ENCODE peak calls at places on chromosome 19, in six cellular contexts. One of them, this sample, is unnamed.
A peak's percentile ranks its signal among the peaks of the same experiment; 100 is the strongest.

GRCh38 chr19:17972230-17972629 is 5.3 kb downstream of the KCNN1 start:
- DNase-seq in breast epithelium: no peak
- DNase-seq in HT1080: no peak
- DNase-seq in GM18507: no peak
- DNase-seq in stimulated activated CD4-positive, alpha-beta T cell treated with anti-CD3 and anti-CD28 coated beads, Interleukin-1b, Interleukin-23, amount 100 ng/mL, for 24 hours: no peak
- DNase-seq in activated naive CD8-positive, alpha-beta T cell treated with anti-CD3 and anti-CD28 coated beads, Interleukin-2, amount 50 U/mL, for 16 hours: no peak
- DNase-seq in this sample: no peak

GRCh38 chr19:16470911-16471811 is 609 bp downstream of the EPS15L1 start:
- DNase-seq in GM18507: no peak
- DNase-seq in HT1080: peak; percentile 20
- DNase-seq in activated naive CD8-positive, alpha-beta T cell treated with anti-CD3 and anti-CD28 coated beads, Interleukin-2, amount 50 U/mL, for 16 hours: no peak
- DNase-seq in stimulated activated CD4-positive, alpha-beta T cell treated with anti-CD3 and anti-CD28 coated beads, Interleukin-1b, Interleukin-23, amount 100 ng/mL, for 24 hours: no peak
- DNase-seq in breast epithelium: no peak
- DNase-seq in this sample: peak; percentile 37

GRCh38 chr19:892243-892996 is 567 bp downstream of the MED16 start:
- DNase-seq in stimulated activated CD4-positive, alpha-beta T cell treated with anti-CD3 and anti-CD28 coated beads, Interleukin-1b, Interleukin-23, amount 100 ng/mL, for 24 hours: no peak
- DNase-seq in HT1080: no peak
- DNase-seq in GM18507: no peak
- DNase-seq in activated naive CD8-positive, alpha-beta T cell treated with anti-CD3 and anti-CD28 coated beads, Interleukin-2, amount 50 U/mL, for 16 hours: no peak
- DNase-seq in breast epithelium: no peak
- DNase-seq in this sample: no peak

GRCh38 chr19:41161903-41162302 is 31.1 kb upstream of the CYP2S1 start:
- DNase-seq in stimulated activated CD4-positive, alpha-beta T cell treated with anti-CD3 and anti-CD28 coated beads, Interleukin-1b, Interleukin-23, amount 100 ng/mL, for 24 hours: no peak
- DNase-seq in breast epithelium: no peak
- DNase-seq in activated naive CD8-positive, alpha-beta T cell treated with anti-CD3 and anti-CD28 coated beads, Interleukin-2, amount 50 U/mL, for 16 hours: no peak
- DNase-seq in HT1080: peak; percentile 30
- DNase-seq in GM18507: no peak
- DNase-seq in this sample: no peak

GRCh38 chr19:18848860-18849661 is 17.3 kb downstream of the UPF1 start:
- DNase-seq in GM18507: no peak
- DNase-seq in HT1080: no peak
- DNase-seq in breast epithelium: no peak
- DNase-seq in activated naive CD8-positive, alpha-beta T cell treated with anti-CD3 and anti-CD28 coated beads, Interleukin-2, amount 50 U/mL, for 16 hours: no peak
- DNase-seq in stimulated activated CD4-positive, alpha-beta T cell treated with anti-CD3 and anti-CD28 coated beads, Interleukin-1b, Interleukin-23, amount 100 ng/mL, for 24 hours: no peak
- DNase-seq in this sample: no peak

GRCh38 chr19:9801976-9802375 is 16.9 kb downstream of the FBXL12 start:
- DNase-seq in breast epithelium: no peak
- DNase-seq in GM18507: no peak
- DNase-seq in stimulated activated CD4-positive, alpha-beta T cell treated with anti-CD3 and anti-CD28 coated beads, Interleukin-1b, Interleukin-23, amount 100 ng/mL, for 24 hours: no peak
- DNase-seq in activated naive CD8-positive, alpha-beta T cell treated with anti-CD3 and anti-CD28 coated beads, Interleukin-2, amount 50 U/mL, for 16 hours: no peak
- DNase-seq in HT1080: no peak
- DNase-seq in this sample: no peak

GRCh38 chr19:58569191-58569942 is 3.8 kb downstream of the MZF1 start:
- DNase-seq in HT1080: no peak
- DNase-seq in breast epithelium: peak; percentile 14
- DNase-seq in stimulated activated CD4-positive, alpha-beta T cell treated with anti-CD3 and anti-CD28 coated beads, Interleukin-1b, Interleukin-23, amount 100 ng/mL, for 24 hours: no peak
- DNase-seq in GM18507: no peak
- DNase-seq in activated naive CD8-positive, alpha-beta T cell treated with anti-CD3 and anti-CD28 coated beads, Interleukin-2, amount 50 U/mL, for 16 hours: no peak
- DNase-seq in this sample: no peak

GRCh38 chr19:45446944-45447343 is 20.9 kb upstream of the FOSB start:
- DNase-seq in activated naive CD8-positive, alpha-beta T cell treated with anti-CD3 and anti-CD28 coated beads, Interleukin-2, amount 50 U/mL, for 16 hours: no peak
- DNase-seq in breast epithelium: no peak
- DNase-seq in GM18507: no peak
- DNase-seq in stimulated activated CD4-positive, alpha-beta T cell treated with anti-CD3 and anti-CD28 coated beads, Interleukin-1b, Interleukin-23, amount 100 ng/mL, for 24 hours: no peak
- DNase-seq in HT1080: no peak
- DNase-seq in this sample: no peak

GRCh38 chr19:5953034-5953589 is 24.8 kb downstream of the RANBP3 start:
- DNase-seq in breast epithelium: no peak
- DNase-seq in HT1080: no peak
- DNase-seq in activated naive CD8-positive, alpha-beta T cell treated with anti-CD3 and anti-CD28 coated beads, Interleukin-2, amount 50 U/mL, for 16 hours: no peak
- DNase-seq in GM18507: no peak
- DNase-seq in stimulated activated CD4-positive, alpha-beta T cell treated with anti-CD3 and anti-CD28 coated beads, Interleukin-1b, Interleukin-23, amount 100 ng/mL, for 24 hours: no peak
- DNase-seq in this sample: no peak

GRCh38 chr19:3833578-3834348 is 35.1 kb downstream of the ZFR2 start:
- DNase-seq in breast epithelium: no peak
- DNase-seq in GM18507: no peak
- DNase-seq in stimulated activated CD4-positive, alpha-beta T cell treated with anti-CD3 and anti-CD28 coated beads, Interleukin-1b, Interleukin-23, amount 100 ng/mL, for 24 hours: no peak
- DNase-seq in activated naive CD8-positive, alpha-beta T cell treated with anti-CD3 and anti-CD28 coated beads, Interleukin-2, amount 50 U/mL, for 16 hours: no peak
- DNase-seq in HT1080: no peak
- DNase-seq in this sample: no peak

GRCh38 chr19:40154121-40154680 is 37.0 kb upstream of the MAP3K10 start:
- DNase-seq in activated naive CD8-positive, alpha-beta T cell treated with anti-CD3 and anti-CD28 coated beads, Interleukin-2, amount 50 U/mL, for 16 hours: no peak
- DNase-seq in GM18507: no peak
- DNase-seq in stimulated activated CD4-positive, alpha-beta T cell treated with anti-CD3 and anti-CD28 coated beads, Interleukin-1b, Interleukin-23, amount 100 ng/mL, for 24 hours: no peak
- DNase-seq in breast epithelium: no peak
- DNase-seq in HT1080: no peak
- DNase-seq in this sample: no peak

GRCh38 chr19:19488041-19488874 is 27.1 kb downstream of the TSSK6 start:
- DNase-seq in HT1080: no peak
- DNase-seq in GM18507: no peak
- DNase-seq in breast epithelium: no peak
- DNase-seq in stimulated activated CD4-positive, alpha-beta T cell treated with anti-CD3 and anti-CD28 coated beads, Interleukin-1b, Interleukin-23, amount 100 ng/mL, for 24 hours: no peak
- DNase-seq in activated naive CD8-positive, alpha-beta T cell treated with anti-CD3 and anti-CD28 coated beads, Interleukin-2, amount 50 U/mL, for 16 hours: no peak
- DNase-seq in this sample: no peak

GRCh38 chr19:4493929-4494690 is 22.0 kb downstream of the HDGFL2 start:
- DNase-seq in activated naive CD8-positive, alpha-beta T cell treated with anti-CD3 and anti-CD28 coated beads, Interleukin-2, amount 50 U/mL, for 16 hours: no peak
- DNase-seq in stimulated activated CD4-positive, alpha-beta T cell treated with anti-CD3 and anti-CD28 coated beads, Interleukin-1b, Interleukin-23, amount 100 ng/mL, for 24 hours: no peak
- DNase-seq in GM18507: no peak
- DNase-seq in HT1080: no peak
- DNase-seq in breast epithelium: no peak
- DNase-seq in this sample: no peak

GRCh38 chr19:14672043-14672872 is 2.4 kb downstream of the ADGRE3 start:
- DNase-seq in GM18507: no peak
- DNase-seq in activated naive CD8-positive, alpha-beta T cell treated with anti-CD3 and anti-CD28 coated beads, Interleukin-2, amount 50 U/mL, for 16 hours: no peak
- DNase-seq in HT1080: no peak
- DNase-seq in breast epithelium: no peak
- DNase-seq in stimulated activated CD4-positive, alpha-beta T cell treated with anti-CD3 and anti-CD28 coated beads, Interleukin-1b, Interleukin-23, amount 100 ng/mL, for 24 hours: no peak
- DNase-seq in this sample: no peak

GRCh38 chr19:17948474-17948966 is 15.7 kb downstream of the CCDC124 start:
- DNase-seq in activated naive CD8-positive, alpha-beta T cell treated with anti-CD3 and anti-CD28 coated beads, Interleukin-2, amount 50 U/mL, for 16 hours: no peak
- DNase-seq in breast epithelium: no peak
- DNase-seq in HT1080: no peak
- DNase-seq in stimulated activated CD4-positive, alpha-beta T cell treated with anti-CD3 and anti-CD28 coated beads, Interleukin-1b, Interleukin-23, amount 100 ng/mL, for 24 hours: no peak
- DNase-seq in GM18507: no peak
- DNase-seq in this sample: no peak

GRCh38 chr19:33948651-33949335 is 152.1 kb downstream of the KCTD15 start:
- DNase-seq in stimulated activated CD4-positive, alpha-beta T cell treated with anti-CD3 and anti-CD28 coated beads, Interleukin-1b, Interleukin-23, amount 100 ng/mL, for 24 hours: no peak
- DNase-seq in activated naive CD8-positive, alpha-beta T cell treated with anti-CD3 and anti-CD28 coated beads, Interleukin-2, amount 50 U/mL, for 16 hours: no peak
- DNase-seq in GM18507: no peak
- DNase-seq in breast epithelium: no peak
- DNase-seq in HT1080: no peak
- DNase-seq in this sample: no peak

GRCh38 chr19:6811906-6812305 is 39.4 kb downstream of the VAV1 start:
- DNase-seq in HT1080: peak; percentile 62
- DNase-seq in stimulated activated CD4-positive, alpha-beta T cell treated with anti-CD3 and anti-CD28 coated beads, Interleukin-1b, Interleukin-23, amount 100 ng/mL, for 24 hours: no peak
- DNase-seq in activated naive CD8-positive, alpha-beta T cell treated with anti-CD3 and anti-CD28 coated beads, Interleukin-2, amount 50 U/mL, for 16 hours: no peak
- DNase-seq in GM18507: no peak
- DNase-seq in breast epithelium: no peak
- DNase-seq in this sample: no peak

GRCh38 chr19:51471527-51471926 is 6.8 kb upstream of the CEACAM18 start:
- DNase-seq in HT1080: no peak
- DNase-seq in breast epithelium: no peak
- DNase-seq in stimulated activated CD4-positive, alpha-beta T cell treated with anti-CD3 and anti-CD28 coated beads, Interleukin-1b, Interleukin-23, amount 100 ng/mL, for 24 hours: no peak
- DNase-seq in activated naive CD8-positive, alpha-beta T cell treated with anti-CD3 and anti-CD28 coated beads, Interleukin-2, amount 50 U/mL, for 16 hours: no peak
- DNase-seq in GM18507: no peak
- DNase-seq in this sample: no peak

This sample was measured in activated B cell treated with CpG ODN at 0.5 μM for 24 hours.